ENCODE peak calls at places on chromosomes 2 and 18, in eight cellular contexts. M is kidney, X is astrocyte, Q is GM23248, V is SK-N-SH, S is IMR-90, C is colonic mucosa, R is HepG2. T is an unnamed sample.

GRCh38 chr2:183037660-183038340 is 457 bp downstream of the NCKAP1 start:
- DNase-seq in C (peak), V (peak), M (no peak), Q (peak), R (peak), X (peak), S (no peak), T (no peak)

GRCh38 chr2:11393711-11394236 is 49.3 kb upstream of the ROCK2 start:
- DNase-seq in C (no peak), X (no peak), R (no peak), M (no peak), V (no peak), Q (no peak), S (peak), T (no peak)

GRCh38 chr18:33181016-33181415 is 259.5 kb downstream of the CCDC178 start:
- DNase-seq in Q (no peak), C (no peak), R (no peak), S (no peak), X (peak), V (no peak), M (no peak), T (no peak)

GRCh38 chr2:172445851-172446250 is 18.5 kb downstream of the ITGA6 start:
- DNase-seq in R (no peak), X (no peak), M (no peak), Q (no peak), S (peak), V (no peak), C (no peak), T (no peak)

GRCh38 chr2:240109386-240109785 is 26.7 kb downstream of the COPS9 start:
- DNase-seq in C (no peak), M (peak), S (no peak), Q (no peak), V (no peak), R (no peak), X (no peak), T (no peak)

GRCh38 chr2:177161741-177162440 is 50.7 kb upstream of the HNRNPA3 start:
- DNase-seq in C (no peak), V (peak), X (peak), S (peak), M (no peak), R (no peak), Q (peak), T (peak)

GRCh38 chr2:240249423-240250149 is 109.1 kb upstream of the OTOS start:
- DNase-seq in S (no peak), Q (no peak), R (peak), X (no peak), M (peak), C (peak), V (peak), T (no peak)

GRCh38 chr2:127134833-127135830 is 28.2 kb upstream of the BIN1 start:
- DNase-seq in C (no peak), R (no peak), Q (no peak), M (peak), S (no peak), V (peak), X (no peak), T (no peak)

GRCh38 chr2:16259010-16259409 is 318.7 kb downstream of the MYCN start:
- DNase-seq in Q (no peak), X (no peak), V (no peak), C (no peak), R (no peak), M (no peak), S (no peak), T (no peak)

GRCh38 chr2:236252521-236252920 is 11.7 kb downstream of the ASB18 start:
- DNase-seq in V (no peak), S (no peak), M (no peak), Q (no peak), X (no peak), C (no peak), R (no peak), T (no peak)

GRCh38 chr2:104040739-104041138 is 813.2 kb upstream of the POU3F3 start:
- DNase-seq in S (no peak), Q (no peak), X (no peak), V (no peak), R (no peak), M (no peak), C (no peak), T (no peak)

GRCh38 chr2:73906847-73907505 is 14.2 kb downstream of the ACTG2 start:
- DNase-seq in X (no peak), S (no peak), R (no peak), Q (no peak), V (no peak), M (no peak), C (no peak), T (no peak)

GRCh38 chr2:9203876-9204275 is 2.7 kb upstream of the ASAP2 start:
- DNase-seq in S (no peak), M (no peak), R (no peak), Q (no peak), X (no peak), V (no peak), C (no peak), T (no peak)

GRCh38 chr18:59892123-59892522 is 7.7 kb upstream of the PMAIP1 start:
- DNase-seq in R (no peak), S (no peak), X (no peak), Q (no peak), C (no peak), M (no peak), V (no peak), T (no peak)

GRCh38 chr2:219125225-219125885 is 35.3 kb downstream of the NHEJ1 start:
- DNase-seq in M (peak), C (peak), X (peak), S (peak), V (no peak), Q (peak), R (peak), T (no peak)

GRCh38 chr18:12015697-12016062 is 34.4 kb downstream of the IMPA2 start:
- DNase-seq in M (peak), Q (peak), V (no peak), C (peak), R (no peak), X (peak), S (peak), T (no peak)

GRCh38 chr2:71456617-71457016 is 3.3 kb downstream of the DYSF start:
- DNase-seq in V (no peak), R (no peak), C (no peak), M (no peak), X (no peak), S (no peak), Q (no peak), T (no peak)

GRCh38 chr18:58338961-58339722 is 289.7 kb downstream of the ALPK2 start:
- DNase-seq in S (peak), C (no peak), Q (no peak), M (no peak), X (peak), V (no peak), R (no peak), T (no peak)

GRCh38 chr2:24115057-24115456 is 8.1 kb downstream of the PFN4 start:
- DNase-seq in C (no peak), V (no peak), S (peak), R (no peak), M (no peak), Q (peak), X (peak), T (no peak)

GRCh38 chr2:182148344-182148743 is 162.7 kb downstream of the PPP1R1C start:
- DNase-seq in S (no peak), V (no peak), M (no peak), Q (peak), R (no peak), X (peak), C (no peak), T (no peak)

GRCh38 chr2:75200140-75200985 is 1.0 kb upstream of the TACR1 start:
- DNase-seq in R (no peak), Q (peak), V (peak), S (peak), X (peak), M (peak), C (no peak), T (no peak)

GRCh38 chr2:25558262-25558661 is 115.1 kb downstream of the DTNB start:
- DNase-seq in X (peak), S (peak), C (no peak), R (no peak), M (no peak), V (no peak), Q (peak), T (peak)

GRCh38 chr2:158493458-158493857 is 36.7 kb downstream of the PKP4 start:
- DNase-seq in C (no peak), Q (no peak), S (peak), X (no peak), M (no peak), V (no peak), R (no peak), T (no peak)

GRCh38 chr18:10119991-10120390 is 206.2 kb downstream of the VAPA start:
- DNase-seq in X (no peak), C (no peak), Q (no peak), S (no peak), V (no peak), M (no peak), R (no peak), T (no peak)

GRCh38 chr18:78903436-78904178 is 76.0 kb upstream of the SALL3 start:
- DNase-seq in R (no peak), V (no peak), S (no peak), Q (no peak), M (peak), X (no peak), C (no peak), T (no peak)

GRCh38 chr2:105504459-105504858 is 105.6 kb upstream of the FHL2 start:
- DNase-seq in R (no peak), M (no peak), X (no peak), V (no peak), Q (no peak), S (no peak), C (no peak), T (no peak)

GRCh38 chr18:3388323-3388722 is 61.6 kb upstream of the TGIF1 start:
- DNase-seq in M (no peak), C (no peak), X (no peak), V (no peak), S (no peak), Q (no peak), R (no peak), T (no peak)

GRCh38 chr2:39593439-39594393 is 72.0 kb upstream of the TMEM178A start:
- DNase-seq in X (peak), S (peak), M (no peak), R (peak), Q (peak), V (no peak), C (no peak), T (no peak)

GRCh38 chr2:143632751-143633374 is 503.6 kb downstream of the ARHGAP15 start:
- DNase-seq in S (no peak), C (no peak), V (no peak), R (no peak), M (no peak), Q (no peak), X (no peak), T (no peak)

GRCh38 chr2:145158051-145158586 is 638.2 kb upstream of the ZEB2 start:
- DNase-seq in C (peak), V (no peak), S (peak), X (peak), Q (peak), M (peak), R (no peak), T (no peak)

GRCh38 chr18:55346961-55347740 is 240.8 kb downstream of the TCF4 start:
- DNase-seq in Q (no peak), X (no peak), M (no peak), C (no peak), V (peak), S (no peak), R (no peak), T (no peak)

GRCh38 chr2:111168528-111168929 is 47.8 kb downstream of the BCL2L11 start:
- DNase-seq in R (no peak), X (peak), S (peak), V (no peak), Q (peak), M (no peak), C (peak), T (peak)

GRCh38 chr18:47215554-47216138 is 35.8 kb downstream of the SKOR2 start:
- DNase-seq in R (peak), M (no peak), Q (peak), V (peak), C (no peak), S (peak), X (peak), T (peak)

GRCh38 chr2:182970486-182970885 is 67.8 kb downstream of the NCKAP1 start:
- DNase-seq in S (no peak), R (no peak), Q (no peak), C (no peak), M (no peak), X (no peak), V (no peak), T (no peak)

GRCh38 chr2:71071681-71072398 is 3.4 kb downstream of the NAGK start:
- DNase-seq in V (no peak), C (peak), X (no peak), Q (no peak), R (no peak), S (no peak), M (no peak), T (peak)

GRCh38 chr18:50011813-50012445 is 183.0 kb downstream of the MYO5B start:
- DNase-seq in S (peak), C (no peak), X (peak), Q (peak), M (no peak), R (peak), V (no peak), T (no peak)

GRCh38 chr2:174614261-174614660 is 16.7 kb upstream of the WIPF1 start:
- DNase-seq in C (no peak), M (no peak), V (no peak), S (peak), Q (peak), R (no peak), X (peak), T (no peak)

DNA sequence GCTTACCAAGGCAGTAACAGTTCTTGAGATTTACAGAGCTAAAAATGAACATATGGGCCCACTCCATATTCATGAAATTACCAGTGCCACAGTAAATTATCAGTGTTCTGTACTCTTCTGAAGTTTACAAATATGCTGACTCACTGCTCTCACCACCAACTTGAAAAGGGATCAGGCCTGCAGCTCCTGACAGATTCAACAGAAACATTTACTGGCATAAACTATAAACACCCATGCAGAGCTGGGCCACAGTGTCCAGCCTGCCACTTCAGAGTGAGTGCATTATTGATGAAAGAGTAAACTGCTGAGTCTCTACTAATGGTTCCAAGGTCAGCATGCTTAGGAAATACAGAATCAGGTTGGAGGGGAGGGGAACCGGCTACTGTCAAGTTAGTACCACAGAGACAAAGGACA is 83.1 kb downstream of the FARSB start:
- DNase-seq in V (no peak), S (peak), X (peak), Q (peak), M (no peak), R (peak), C (no peak), T (no peak)
- H3K9ac ChIP-seq in V (no peak), S (no peak), X (peak), Q (peak), M (no peak), R (no peak), C (no peak), T (no peak)

GRCh38 chr2:95204396-95204795 is 2.9 kb upstream of the ZNF892 start:
- DNase-seq in Q (no peak), C (no peak), V (no peak), R (no peak), S (no peak), X (no peak), M (no peak), T (no peak)

GRCh38 chr2:95203911-95204310 is 3.4 kb upstream of the ZNF892 start:
- DNase-seq in C (no peak), R (no peak), X (no peak), Q (no peak), V (no peak), M (no peak), S (no peak), T (no peak)

GRCh38 chr2:95208101-95208500 is 780 bp downstream of the ZNF892 start:
- DNase-seq in V (no peak), S (peak), R (no peak), X (peak), C (no peak), Q (peak), M (no peak), T (no peak)

GRCh38 chr2:95207111-95207961 is at the start of gene ZNF892:
- DNase-seq in R (peak), V (peak), X (peak), Q (peak), M (peak), S (peak), C (peak), T (peak)

DNA sequence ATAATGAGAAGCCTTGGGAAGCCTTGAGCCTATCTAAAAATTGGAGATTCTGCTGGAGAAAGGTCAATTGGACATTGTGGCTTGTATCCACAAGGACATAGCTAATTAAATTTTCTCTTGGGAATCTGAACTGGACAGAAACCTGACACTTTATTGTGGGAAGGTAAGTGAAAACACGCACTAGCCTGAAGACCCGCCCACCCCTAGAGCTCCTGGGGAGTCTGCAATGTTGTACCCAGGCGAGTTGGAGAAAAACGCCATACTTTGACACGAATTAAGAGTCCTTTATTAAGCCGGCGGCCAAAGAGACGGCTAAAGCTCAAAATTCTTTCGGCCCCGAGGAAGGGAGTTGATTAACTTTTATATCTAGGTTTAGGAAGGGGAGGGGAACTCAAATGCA is 1.2 kb upstream of the ZNF892 start:
- DNase-seq in V (no peak), S (no peak), R (no peak), C (no peak), X (no peak), Q (no peak), M (no peak), T (no peak)
- H3K9ac ChIP-seq in V (no peak), S (no peak), R (no peak), C (no peak), X (no peak), Q (peak), M (peak), T (peak)

GRCh38 chr2:20440001-20440560 is 6.8 kb upstream of the RHOB start:
- DNase-seq in V (no peak), X (no peak), C (no peak), S (no peak), Q (no peak), M (no peak), R (no peak), T (no peak)
- H3K9ac ChIP-seq in V (no peak), X (no peak), C (no peak), S (no peak), Q (no peak), M (no peak), R (no peak), T (no peak)

DNA sequence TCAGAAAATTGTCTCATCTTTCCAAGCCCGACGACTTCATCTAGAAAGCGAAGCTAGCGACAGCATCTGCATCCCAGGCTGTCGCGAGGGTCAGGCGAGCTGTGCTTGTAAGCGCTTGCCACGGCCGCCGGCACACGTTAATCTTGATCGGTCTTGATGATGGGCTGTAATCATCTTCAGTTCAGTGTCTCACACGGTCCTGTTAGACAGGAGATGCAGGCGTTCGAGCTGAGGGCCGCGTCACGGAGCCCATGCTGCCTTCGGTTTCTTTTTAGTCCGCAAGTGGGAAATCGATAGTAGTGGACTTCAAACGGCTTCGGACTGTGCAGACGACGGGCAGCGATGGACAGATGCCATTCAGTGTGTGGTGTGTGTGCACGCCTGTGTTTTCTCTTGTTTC is 43.6 kb downstream of the ADI1 start:
- DNase-seq in R (no peak), Q (no peak), S (no peak), X (no peak), M (no peak), V (no peak), C (no peak), T (no peak)
- H3K9ac ChIP-seq in R (peak), Q (no peak), S (no peak), X (no peak), M (no peak), V (no peak), C (no peak), T (no peak)

GRCh38 chr2:141021109-141021508 is 1109.7 kb downstream of the LRP1B start:
- DNase-seq in R (no peak), S (peak), Q (peak), V (no peak), C (no peak), X (peak), M (no peak), T (no peak)
- H3K9ac ChIP-seq in R (no peak), S (no peak), Q (peak), V (peak), C (no peak), X (peak), M (no peak), T (no peak)

DNA sequence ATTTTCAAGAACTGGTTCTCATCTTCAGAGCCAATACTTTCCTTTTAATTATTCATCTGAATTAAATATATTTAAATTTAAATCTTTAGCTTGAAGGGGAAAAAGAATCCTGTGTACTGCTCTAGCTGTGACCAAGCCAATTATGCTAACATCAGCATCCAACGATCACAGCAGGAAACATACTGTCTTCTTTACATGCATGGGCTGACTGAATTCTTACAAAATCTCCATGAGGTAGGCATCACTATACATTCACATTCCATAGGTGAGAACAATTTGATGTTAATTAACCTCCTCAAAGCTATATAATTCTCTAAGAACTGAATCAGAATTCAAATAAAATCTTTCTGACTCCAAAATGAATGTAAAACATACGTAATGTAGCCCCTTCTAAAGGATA is 118.8 kb upstream of the MAP2 start:
- DNase-seq in S (no peak), M (no peak), Q (no peak), V (no peak), X (no peak), C (no peak), R (no peak), T (no peak)
- H3K9ac ChIP-seq in S (no peak), M (no peak), Q (no peak), V (no peak), X (no peak), C (no peak), R (no peak), T (no peak)

DNA sequence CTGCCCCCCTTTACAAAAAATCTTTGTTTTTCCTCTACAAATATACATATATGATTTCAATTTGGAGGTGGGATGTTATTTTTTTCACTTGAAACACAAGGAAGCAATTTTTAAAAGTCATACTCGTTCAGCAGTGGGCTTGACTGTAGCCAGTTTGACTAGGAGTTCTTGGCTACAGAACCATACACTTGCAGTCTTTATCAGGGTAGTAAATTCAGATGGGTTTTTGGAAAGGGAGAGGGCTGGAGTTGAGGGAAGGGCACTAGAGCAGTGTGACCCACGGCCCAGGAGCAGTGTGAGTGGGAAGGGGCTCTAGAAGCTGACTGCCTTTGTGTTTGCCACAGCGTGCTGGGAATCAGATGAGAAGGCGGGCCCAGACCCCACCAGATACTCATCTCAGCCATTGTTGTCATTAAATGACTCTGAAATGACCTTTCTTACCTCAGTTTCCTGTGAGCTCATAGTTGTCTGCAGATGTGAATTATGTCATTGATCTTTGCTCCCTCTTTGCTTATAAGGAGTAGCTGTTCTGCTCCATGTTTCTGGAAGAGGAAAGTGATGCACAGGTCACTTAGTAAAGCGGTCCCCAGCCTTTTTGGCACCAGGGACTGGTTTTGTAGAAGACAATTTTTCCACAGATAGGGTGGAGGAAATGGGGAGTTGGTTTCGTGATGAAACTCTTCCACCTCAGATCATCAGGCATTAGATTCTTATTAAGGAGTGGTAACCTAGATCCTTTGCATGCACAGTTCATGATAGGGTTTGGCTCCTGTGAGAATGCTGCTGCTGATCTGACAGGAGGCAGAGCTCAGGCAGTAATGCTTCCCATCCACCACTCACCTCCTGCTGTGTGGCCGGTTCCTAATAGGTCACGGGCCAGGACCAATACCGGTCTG is 116.8 kb downstream of the SPTBN1 start:
- DNase-seq in Q (peak), M (no peak), R (no peak), V (no peak), X (peak), S (peak), C (no peak), T (no peak)
- H3K9ac ChIP-seq in Q (peak), M (peak), R (peak), V (peak), X (peak), S (peak), C (peak), T (no peak)

T was measured in DND-41.